ENCODE peak calls at places on chromosome 1, in nine cellular contexts. Y is activated CD8-positive, alpha-beta memory T cell treated with anti-CD3 and anti-CD28 coated beads for 24 hours; B is left cardiac atrium; D is tibial artery; R is LoVo; J is caudate nucleus; L is neural crest cell; P is neuronal stem cell; T is fibroblast of the aortic adventitia. E is an unnamed sample.

GRCh38 chr1:158185770-158186705 is 5.3 kb downstream of the CD1D start:
- DNase-seq in Y (no peak), B (no peak), D (no peak), R (no peak), J (no peak), L (no peak), P (no peak), T (no peak), E (no peak)

GRCh38 chr1:19390901-19391595 is 78.9 kb downstream of the SLC66A1 start:
- DNase-seq in Y (peak; percentile 72), B (peak; percentile 54), D (no peak), R (peak; percentile 12), J (peak; percentile 41), L (peak; percentile 35), P (no peak), T (peak; percentile 95), E (peak; percentile 64)

GRCh38 chr1:162276493-162276892 is 100.2 kb downstream of the SPATA46 start:
- DNase-seq in Y (no peak), B (no peak), D (no peak), R (peak; percentile 16), J (no peak), L (no peak), P (no peak), T (peak; percentile 49), E (no peak)

GRCh38 chr1:227776277-227776676 is 39.2 kb upstream of the PRSS38 start:
- DNase-seq in Y (no peak), B (no peak), D (peak; percentile 45), R (no peak), J (no peak), L (no peak), P (no peak), T (peak; percentile 63), E (no peak)

GRCh38 chr1:1918901-1919303 is at the start of gene TMEM52:
- DNase-seq in Y (no peak), B (no peak), D (peak; percentile 83), R (no peak), J (no peak), L (no peak), P (no peak), T (no peak), E (no peak)

GRCh38 chr1:236516929-236517704 is 6.7 kb upstream of the LGALS8 start:
- DNase-seq in Y (no peak), B (no peak), D (no peak), R (peak; percentile 76), J (no peak), L (no peak), P (no peak), T (peak; percentile 70), E (peak; percentile 70)

GRCh38 chr1:31084782-31085569 is 19.5 kb upstream of the PUM1 start:
- DNase-seq in Y (no peak), B (no peak), D (no peak), R (no peak), J (no peak), L (no peak), P (no peak), T (no peak), E (no peak)

GRCh38 chr1:25550683-25551310 is 7.4 kb downstream of the LDLRAP1 start:
- DNase-seq in Y (no peak), B (peak; percentile 54), D (no peak), R (no peak), J (no peak), L (no peak), P (no peak), T (peak; percentile 17), E (no peak)

GRCh38 chr1:89005286-89006151 is 13.1 kb upstream of the KYAT3 start:
- DNase-seq in Y (no peak), B (no peak), D (peak; percentile 71), R (no peak), J (peak; percentile 66), L (no peak), P (no peak), T (no peak), E (no peak)